ENCODE peak calls at places on chromosomes 1 and 21, in eight cellular contexts. P, A, F, S, X, W, Y and I are unnamed samples.

GRCh38 chr21:44365251-44365966 is 12.0 kb downstream of the TRPM2 start:
- DNase-seq in P (no peak), A (no peak), F (no peak), S (no peak), X (no peak), W (no peak), Y (no peak), I (no peak)

GRCh38 chr1:46749921-46750404 is 31.0 kb upstream of the EFCAB14 start:
- DNase-seq in P (peak), A (peak), F (peak), S (no peak), X (peak), W (peak), Y (no peak), I (no peak)

GRCh38 chr1:67838180-67838912 is 5.1 kb upstream of the GNG12 start:
- DNase-seq in P (peak), A (no peak), F (no peak), S (no peak), X (no peak), W (no peak), Y (no peak), I (no peak)

GRCh38 chr1:85224734-85225623 is 24.2 kb upstream of the SYDE2 start:
- DNase-seq in P (no peak), A (no peak), F (no peak), S (no peak), X (no peak), W (no peak), Y (no peak), I (peak)

GRCh38 chr21:38434913-38435533 is 63.3 kb downstream of the ERG start:
- DNase-seq in P (peak), A (peak), F (no peak), S (no peak), X (no peak), W (peak), Y (no peak), I (no peak)

GRCh38 chr1:107750364-107750959 is 214.5 kb downstream of the VAV3 start:
- DNase-seq in P (peak), A (peak), F (peak), S (no peak), X (no peak), W (no peak), Y (no peak), I (peak)

GRCh38 chr1:26017606-26018005 is 4.0 kb upstream of the EXTL1 start:
- DNase-seq in P (no peak), A (no peak), F (no peak), S (no peak), X (no peak), W (no peak), Y (no peak), I (no peak)

GRCh38 chr1:220526294-220526693 is 1.6 kb upstream of the MARK1 start:
- DNase-seq in P (no peak), A (no peak), F (no peak), S (no peak), X (no peak), W (no peak), Y (no peak), I (no peak)

GRCh38 chr1:46456411-46456963 is 33.1 kb upstream of the DMBX1 start:
- DNase-seq in P (peak), A (no peak), F (no peak), S (no peak), X (no peak), W (no peak), Y (no peak), I (no peak)

GRCh38 chr1:84143796-84144565 is at the start of gene PRKACB:
- DNase-seq in P (peak), A (peak), F (no peak), S (peak), X (no peak), W (no peak), Y (no peak), I (no peak)

GRCh38 chr1:173473599-173474011 is 3.5 kb upstream of the PRDX6 start:
- DNase-seq in P (peak), A (peak), F (no peak), S (no peak), X (no peak), W (no peak), Y (no peak), I (no peak)

GRCh38 chr21:32359719-32360260 is 33.0 kb downstream of the URB1 start:
- DNase-seq in P (no peak), A (no peak), F (no peak), S (no peak), X (no peak), W (no peak), Y (no peak), I (peak)

GRCh38 chr1:211370669-211371068 is 44.0 kb downstream of the TRAF5 start:
- DNase-seq in P (no peak), A (no peak), F (no peak), S (no peak), X (no peak), W (no peak), Y (no peak), I (no peak)

GRCh38 chr1:245990315-245991022 is 516.6 kb downstream of the SMYD3 start:
- DNase-seq in P (no peak), A (no peak), F (no peak), S (no peak), X (no peak), W (no peak), Y (no peak), I (no peak)

GRCh38 chr1:223729906-223730305 is 17.6 kb downstream of the CAPN2 start:
- DNase-seq in P (no peak), A (no peak), F (no peak), S (no peak), X (no peak), W (no peak), Y (no peak), I (no peak)

GRCh38 chr1:211591980-211592493 is 13.1 kb upstream of the SLC30A1 start:
- DNase-seq in P (peak), A (peak), F (no peak), S (no peak), X (no peak), W (no peak), Y (no peak), I (no peak)

GRCh38 chr1:37471345-37472231 is 2.8 kb upstream of the ZC3H12A start:
- DNase-seq in P (peak), A (peak), F (peak), S (no peak), X (peak), W (peak), Y (no peak), I (peak)

GRCh38 chr1:158055854-158056253 is 62.4 kb downstream of the KIRREL1 start:
- DNase-seq in P (no peak), A (no peak), F (no peak), S (no peak), X (no peak), W (no peak), Y (no peak), I (no peak)

GRCh38 chr1:24015226-24016210 is 35.4 kb upstream of the SRSF10 start:
- DNase-seq in P (peak), A (no peak), F (peak), S (no peak), X (no peak), W (no peak), Y (no peak), I (no peak)

GRCh38 chr1:173758980-173759379 is 44.2 kb downstream of the KLHL20 start:
- DNase-seq in P (no peak), A (peak), F (no peak), S (no peak), X (no peak), W (no peak), Y (no peak), I (no peak)

GRCh38 chr1:235093013-235093618 is 35.5 kb downstream of the TOMM20 start:
- DNase-seq in P (peak), A (no peak), F (peak), S (no peak), X (no peak), W (no peak), Y (no peak), I (peak)
- TF ChIP-seq CTCF in P (peak), A (no peak), F (no peak), S (no peak), X (no peak), W (no peak), Y (peak), I (no peak)

GRCh38 chr1:4653796-4654715 is at the start of gene AJAP1:
- DNase-seq in P (no peak), A (peak), F (no peak), S (no peak), X (peak), W (no peak), Y (no peak), I (no peak)

GRCh38 chr1:4656533-4657140 is 2.2 kb downstream of the AJAP1 start:
- DNase-seq in P (no peak), A (no peak), F (no peak), S (no peak), X (no peak), W (no peak), Y (no peak), I (no peak)

GRCh38 chr1:4657244-4657789 is 2.9 kb downstream of the AJAP1 start:
- DNase-seq in P (no peak), A (no peak), F (no peak), S (no peak), X (no peak), W (no peak), Y (no peak), I (no peak)

GRCh38 chr1:4654764-4655673 is 610 bp downstream of the AJAP1 start:
- DNase-seq in P (no peak), A (no peak), F (no peak), S (no peak), X (no peak), W (no peak), Y (no peak), I (no peak)

DNA sequence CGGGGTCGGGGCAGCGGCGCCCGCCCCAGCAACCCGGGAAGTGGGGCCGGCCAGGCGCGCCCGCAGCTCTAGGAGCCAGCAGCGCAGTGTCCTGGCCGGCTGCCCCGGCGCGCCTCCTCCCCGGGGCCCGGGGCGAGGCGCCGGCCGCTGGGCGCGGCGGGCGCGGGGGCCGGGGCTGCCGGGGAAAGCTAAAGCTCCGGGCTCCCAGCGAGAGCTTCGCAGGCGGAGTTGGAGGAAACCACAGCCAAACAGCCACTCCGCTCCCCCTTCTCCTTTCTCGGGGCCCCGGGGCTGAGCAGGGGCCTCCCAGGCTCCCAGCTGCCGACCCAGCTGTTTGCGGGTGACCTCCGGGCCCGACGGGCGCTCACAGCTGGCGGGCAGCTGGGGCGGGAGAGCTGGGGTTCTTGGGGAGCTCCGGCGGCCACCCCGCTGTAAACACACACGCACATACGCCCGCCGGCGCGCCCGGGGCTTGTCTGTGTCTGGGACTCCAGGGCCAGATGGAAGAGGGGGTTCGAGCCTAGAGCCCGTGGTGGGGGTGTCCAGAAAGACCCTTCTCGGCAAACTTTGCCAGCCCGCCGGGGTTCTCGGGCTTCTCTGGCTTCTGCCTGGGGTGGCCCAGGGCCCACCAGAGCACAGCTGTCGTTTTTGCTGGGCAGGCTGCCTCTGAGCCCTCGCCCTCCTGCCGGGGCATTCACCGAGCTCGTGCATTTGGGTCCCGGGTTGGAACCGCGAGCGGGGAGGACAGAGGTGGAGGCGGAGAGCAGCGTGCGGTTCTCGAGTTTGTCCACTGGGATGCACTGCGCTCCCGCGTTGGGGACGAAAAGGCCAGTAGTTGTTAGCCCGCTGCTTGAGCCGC is 1.5 kb downstream of the AJAP1 start:
- DNase-seq in P (peak), A (peak), F (no peak), S (no peak), X (peak), W (no peak), Y (no peak), I (peak)
- TF ChIP-seq CTCF in P (peak), A (peak), F (peak), S (no peak), X (peak), W (no peak), Y (peak), I (no peak)

GRCh38 chr1:202935863-202936262 is 8.8 kb upstream of the KLHL12 start:
- DNase-seq in P (no peak), A (no peak), F (no peak), S (no peak), X (no peak), W (no peak), Y (no peak), I (no peak)

GRCh38 chr1:202941372-202941771 is 14.3 kb upstream of the KLHL12 start:
- DNase-seq in P (no peak), A (no peak), F (no peak), S (no peak), X (no peak), W (no peak), Y (no peak), I (no peak)

GRCh38 chr1:202940561-202940960 is 13.5 kb upstream of the KLHL12 start:
- DNase-seq in P (no peak), A (peak), F (no peak), S (no peak), X (no peak), W (no peak), Y (no peak), I (no peak)

GRCh38 chr1:202934755-202935154 is 7.7 kb upstream of the KLHL12 start:
- DNase-seq in P (no peak), A (no peak), F (no peak), S (no peak), X (no peak), W (no peak), Y (no peak), I (no peak)

GRCh38 chr1:202938287-202938925 is 11.4 kb upstream of the KLHL12 start:
- DNase-seq in P (no peak), A (no peak), F (no peak), S (no peak), X (no peak), W (no peak), Y (no peak), I (no peak)
- TF ChIP-seq CTCF in P (no peak), A (no peak), F (no peak), S (no peak), X (no peak), W (no peak), Y (no peak), I (no peak)

DNA sequence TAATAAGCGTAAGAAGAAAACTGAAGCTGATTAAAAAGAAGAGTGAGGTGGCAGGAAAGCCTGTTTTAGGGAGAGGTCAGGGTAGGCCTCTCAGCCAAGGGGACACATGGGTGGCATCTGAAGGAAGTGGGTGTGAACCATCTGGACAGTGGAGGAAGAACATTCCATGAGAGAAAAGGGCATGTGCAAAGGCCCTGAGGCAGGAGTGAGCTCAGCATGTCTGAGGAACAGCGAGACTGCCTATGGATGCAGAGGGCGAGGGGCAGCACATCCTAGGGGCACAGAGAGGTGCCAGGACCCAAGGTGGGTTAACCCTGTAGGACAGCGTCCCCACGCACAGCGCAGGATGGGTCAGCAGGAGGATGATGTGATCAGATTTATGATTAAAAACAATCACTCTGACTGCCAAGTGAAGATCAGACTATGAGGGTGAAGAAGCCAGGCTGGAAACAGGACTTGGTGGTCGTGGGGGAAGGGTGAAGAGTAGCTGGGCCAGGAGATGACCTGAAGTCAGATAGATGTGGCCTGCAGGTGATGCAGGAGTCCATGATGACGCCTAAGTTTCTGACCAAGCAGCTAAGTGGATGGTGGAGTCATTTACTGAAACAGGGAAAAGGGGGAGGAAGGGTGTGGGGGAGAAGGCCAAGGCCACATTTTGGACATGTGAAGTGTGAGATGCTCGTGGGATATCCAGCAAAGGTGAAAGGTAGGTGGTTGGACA is 37.9 kb downstream of the PABPC4 start:
- DNase-seq in P (no peak), A (no peak), F (no peak), S (no peak), X (no peak), W (no peak), Y (no peak), I (no peak)
- TF ChIP-seq CTCF in P (no peak), A (no peak), F (no peak), S (no peak), X (no peak), W (no peak), Y (no peak), I (no peak)

DNA sequence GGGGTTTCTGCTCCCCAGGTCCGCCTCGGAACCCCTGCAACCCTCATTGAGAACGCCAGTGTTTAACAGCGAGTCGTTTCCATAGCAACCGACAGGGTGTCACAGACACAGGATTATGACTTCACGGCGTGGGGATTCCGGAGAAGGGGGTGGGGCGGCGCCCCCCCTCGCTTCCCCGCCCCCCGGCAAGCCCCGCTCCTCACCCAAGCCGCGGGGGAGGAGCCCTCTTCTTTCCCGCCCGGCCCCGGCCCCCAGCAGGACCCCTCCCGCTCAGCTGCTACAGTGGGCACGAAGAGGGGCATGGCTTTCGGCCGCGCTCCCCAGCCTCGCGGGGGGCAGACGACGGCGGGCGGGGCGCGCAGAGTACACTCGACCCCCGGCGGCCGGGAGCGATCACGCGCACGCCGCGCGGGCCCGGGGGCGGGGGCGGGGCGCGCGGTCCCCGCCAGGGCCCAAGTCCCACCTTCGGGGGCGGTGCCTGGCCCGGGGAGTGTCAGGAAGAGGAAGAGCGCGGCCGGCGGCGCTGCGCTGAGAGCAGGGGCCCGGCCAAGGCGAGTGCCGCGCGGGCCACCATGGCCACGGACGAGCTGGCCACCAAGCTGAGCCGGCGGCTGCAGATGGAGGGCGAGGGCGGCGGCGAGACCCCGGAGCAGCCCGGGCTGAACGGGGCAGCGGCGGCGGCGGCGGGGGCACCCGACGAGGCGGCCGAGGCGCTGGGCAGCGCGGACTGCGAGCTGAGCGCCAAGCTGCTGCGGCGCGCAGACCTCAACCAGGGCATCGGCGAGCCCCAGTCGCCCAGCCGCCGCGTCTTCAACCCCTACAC is at the start of gene EFHD2:
- DNase-seq in P (peak), A (peak), F (peak), S (peak), X (peak), W (peak), Y (no peak), I (peak)
- TF ChIP-seq CTCF in P (no peak), A (no peak), F (no peak), S (no peak), X (no peak), W (no peak), Y (no peak), I (no peak)

GRCh38 chr1:6456800-6457466 is 9.0 kb downstream of the TNFRSF25 start:
- DNase-seq in P (no peak), A (no peak), F (no peak), S (no peak), X (no peak), W (no peak), Y (no peak), I (no peak)
- TF ChIP-seq CTCF in P (no peak), A (no peak), F (no peak), S (no peak), X (no peak), W (no peak), Y (no peak), I (no peak)

GRCh38 chr1:218809625-218810024 is 364.1 kb upstream of the LYPLAL1 start:
- DNase-seq in P (peak), A (no peak), F (no peak), S (no peak), X (no peak), W (no peak), Y (no peak), I (no peak)
- TF ChIP-seq CTCF in P (no peak), A (no peak), F (no peak), S (no peak), X (no peak), W (no peak), Y (no peak), I (no peak)